ENCODE peak calls at places on chromosomes 7 and 10, in ten cellular contexts. A is RWPE2; G is sigmoid colon; K is H7; T is astrocyte of the cerebellum; W is CD8-positive, alpha-beta T cell; I is adipocyte; Q is choroid plexus epithelial cell; C is small intestine; M is fibroblast of lung. J is an unnamed sample.

GRCh38 chr7:123433665-123434064 is 100.7 kb downstream of the IQUB start:
- DNase-seq in A (no peak), Q (no peak), G (no peak), T (no peak), C (no peak), W (no peak), M (no peak), K (no peak), I (no peak), J (no peak)

GRCh38 chr10:102616071-102616770 is 28.1 kb upstream of the TRIM8 start:
- DNase-seq in T (no peak), G (peak), A (no peak), I (no peak), Q (no peak), M (no peak), C (peak), K (no peak), W (no peak), J (no peak)

GRCh38 chr10:65751218-65751617 is 1174.6 kb upstream of the LRRTM3 start:
- DNase-seq in I (no peak), A (no peak), Q (no peak), C (no peak), K (no peak), W (no peak), T (no peak), M (no peak), G (no peak), J (no peak)

GRCh38 chr10:104033966-104034365 is 51.7 kb downstream of the COL17A1 start:
- DNase-seq in C (no peak), I (no peak), M (no peak), W (no peak), Q (no peak), K (no peak), T (no peak), A (peak), G (no peak), J (no peak)

GRCh38 chr10:5776881-5777197 is 36.4 kb downstream of the GDI2 start:
- DNase-seq in C (no peak), A (no peak), I (peak), M (peak), G (no peak), T (peak), Q (peak), W (no peak), K (no peak), J (peak)

GRCh38 chr7:29622335-29623265 is 59.0 kb downstream of the PRR15 start:
- DNase-seq in Q (peak), T (peak), G (no peak), C (no peak), M (peak), A (peak), W (no peak), K (no peak), I (peak), J (peak)

GRCh38 chr10:71476249-71477011 is 79.7 kb downstream of the CDH23 start:
- DNase-seq in I (no peak), A (no peak), W (no peak), M (no peak), Q (no peak), K (no peak), C (no peak), G (peak), T (no peak), J (peak)

GRCh38 chr10:88800152-88801125 is 2.1 kb upstream of the LIPM start:
- DNase-seq in K (no peak), W (no peak), M (peak), T (no peak), C (no peak), G (no peak), A (no peak), I (peak), Q (peak), J (peak)

GRCh38 chr10:43427166-43427825 is 9.6 kb upstream of the ZNF487 start:
- DNase-seq in W (no peak), Q (no peak), A (no peak), K (no peak), I (no peak), T (no peak), M (no peak), C (no peak), G (peak), J (no peak)

GRCh38 chr10:95297402-95297801 is 6.6 kb upstream of the PDLIM1 start:
- DNase-seq in W (no peak), M (no peak), Q (no peak), I (no peak), G (no peak), C (no peak), A (no peak), T (no peak), K (no peak), J (no peak)

GRCh38 chr10:50346947-50347346 is 95.6 kb upstream of the ASAH2 start:
- DNase-seq in Q (no peak), G (no peak), T (no peak), I (no peak), W (no peak), A (no peak), M (no peak), K (no peak), C (no peak), J (no peak)

DNA sequence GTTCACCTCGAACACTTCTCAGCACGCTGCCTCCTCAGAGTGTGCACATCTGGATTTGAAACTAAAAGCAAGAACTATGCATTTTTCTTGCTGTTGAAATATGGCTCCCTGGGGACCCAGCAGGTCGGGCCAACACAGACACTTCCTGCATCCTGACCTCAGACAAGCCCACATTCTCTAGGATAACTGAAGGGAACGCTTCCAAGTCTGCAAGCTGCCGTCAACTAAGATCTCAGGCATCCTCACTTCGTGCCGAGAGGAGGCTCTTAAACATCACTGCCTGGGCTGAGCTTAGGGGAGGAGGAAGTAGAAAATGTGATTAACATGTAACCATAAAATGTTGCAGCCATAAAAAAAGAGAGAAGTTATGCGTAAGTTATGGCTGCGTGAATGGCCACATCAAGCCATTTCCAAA is 65.5 kb downstream of the PYROXD2 start:
- DNase-seq in A (no peak), W (no peak), T (peak), C (no peak), Q (peak), M (peak), I (peak), G (peak), K (no peak), J (peak)
- H3K4me3 ChIP-seq in A (no peak), W (no peak), T (no peak), C (no peak), Q (no peak), M (no peak), I (no peak), G (no peak), K (no peak), J (no peak)

GRCh38 chr7:50287121-50287520 is 17.4 kb upstream of the IKZF1 start:
- DNase-seq in A (no peak), M (no peak), T (no peak), W (no peak), G (no peak), C (no peak), K (no peak), Q (no peak), I (no peak), J (no peak)
- H3K4me3 ChIP-seq in A (no peak), M (no peak), T (no peak), W (no peak), G (no peak), C (no peak), K (no peak), Q (no peak), I (no peak), J (no peak)

DNA sequence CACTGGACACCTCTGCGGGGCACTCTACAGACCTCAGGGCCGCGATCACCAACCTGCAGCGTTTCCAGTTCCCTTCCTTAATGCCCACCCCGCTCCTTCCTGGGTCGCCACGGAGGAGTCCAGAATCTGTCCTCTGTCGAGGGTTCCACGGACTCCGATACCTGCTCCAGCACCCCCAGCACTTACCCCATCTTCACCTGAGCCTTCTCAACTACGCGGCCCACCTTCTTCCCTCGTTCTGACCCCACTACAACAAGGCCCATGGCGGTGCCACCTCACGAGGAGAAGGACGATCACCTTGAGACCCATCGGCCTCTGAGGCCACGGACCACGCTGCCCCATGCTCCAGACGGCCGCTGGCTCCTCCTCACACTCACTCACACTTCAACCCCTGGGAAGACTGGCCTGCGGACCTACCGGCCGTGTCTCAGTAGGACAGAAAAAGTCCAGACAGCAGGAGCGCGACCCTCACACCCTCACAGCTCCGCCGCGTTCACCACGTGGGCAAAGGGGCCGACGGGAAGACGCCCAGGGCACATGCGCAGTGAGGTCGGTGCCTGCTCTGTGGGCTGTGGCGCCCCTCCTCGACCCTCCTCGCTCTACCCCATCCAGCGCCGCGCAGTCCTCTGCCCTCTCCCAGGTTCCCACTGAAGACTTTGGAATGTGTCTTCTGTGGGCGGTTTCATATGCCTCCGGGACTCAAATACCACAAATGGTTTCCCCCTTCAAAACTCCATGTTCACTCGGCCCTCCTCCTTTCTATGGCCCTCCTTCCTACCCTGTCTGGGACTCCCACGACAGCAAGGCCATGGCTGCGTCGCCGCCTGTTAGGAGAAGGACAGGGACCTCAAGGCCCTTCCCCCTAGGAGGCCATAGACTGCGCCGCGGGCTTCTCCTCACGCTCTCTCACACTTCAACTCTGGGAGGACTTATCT is 193.9 kb upstream of the PHF14 start:
- DNase-seq in C (no peak), G (no peak), T (no peak), Q (no peak), W (no peak), A (peak), I (no peak), M (no peak), K (no peak), J (no peak)
- H3K4me3 ChIP-seq in C (no peak), G (no peak), T (no peak), Q (no peak), W (no peak), A (no peak), I (no peak), M (no peak), K (no peak), J (no peak)

GRCh38 chr7:86647340-86648094 is 3.8 kb downstream of the GRM3 start:
- DNase-seq in C (no peak), T (no peak), I (no peak), Q (no peak), A (no peak), G (no peak), M (no peak), K (no peak), W (no peak), J (no peak)

GRCh38 chr7:86645676-86646276 is 2.1 kb downstream of the GRM3 start:
- DNase-seq in T (no peak), C (no peak), G (no peak), Q (no peak), A (no peak), M (no peak), K (no peak), I (no peak), W (no peak), J (no peak)

GRCh38 chr7:86644282-86645173 is 819 bp downstream of the GRM3 start:
- DNase-seq in M (no peak), G (peak), C (no peak), Q (no peak), K (peak), A (no peak), W (no peak), I (no peak), T (no peak), J (no peak)

GRCh38 chr7:86645174-86645566 is 1.5 kb downstream of the GRM3 start:
- DNase-seq in A (no peak), W (no peak), C (no peak), G (no peak), Q (no peak), K (peak), I (no peak), T (no peak), M (no peak), J (no peak)

GRCh38 chr7:86643478-86644281 is at the start of gene GRM3:
- DNase-seq in K (peak), M (peak), W (no peak), G (no peak), A (no peak), I (no peak), C (no peak), Q (no peak), T (no peak), J (no peak)
- H3K4me3 ChIP-seq in K (peak), M (peak), W (no peak), G (peak), A (no peak), I (peak), C (no peak), Q (no peak), T (peak), J (no peak)

GRCh38 chr10:100743626-100744135 is 1.7 kb upstream of the PAX2 start:
- DNase-seq in G (peak), A (no peak), K (peak), M (peak), C (peak), T (no peak), W (peak), Q (peak), I (peak), J (peak)

GRCh38 chr10:100745882-100746412 is 565 bp downstream of the PAX2 start:
- DNase-seq in T (no peak), I (no peak), M (no peak), G (peak), K (peak), Q (no peak), A (no peak), W (no peak), C (no peak), J (no peak)

GRCh38 chr10:100744136-100744979 is 1.0 kb upstream of the PAX2 start:
- DNase-seq in C (no peak), G (peak), Q (no peak), A (no peak), K (peak), M (no peak), T (no peak), W (no peak), I (no peak), J (no peak)

GRCh38 chr10:100746413-100746931 is 1.1 kb downstream of the PAX2 start:
- DNase-seq in A (no peak), Q (no peak), G (peak), T (no peak), K (no peak), I (no peak), C (no peak), W (no peak), M (no peak), J (no peak)

DNA sequence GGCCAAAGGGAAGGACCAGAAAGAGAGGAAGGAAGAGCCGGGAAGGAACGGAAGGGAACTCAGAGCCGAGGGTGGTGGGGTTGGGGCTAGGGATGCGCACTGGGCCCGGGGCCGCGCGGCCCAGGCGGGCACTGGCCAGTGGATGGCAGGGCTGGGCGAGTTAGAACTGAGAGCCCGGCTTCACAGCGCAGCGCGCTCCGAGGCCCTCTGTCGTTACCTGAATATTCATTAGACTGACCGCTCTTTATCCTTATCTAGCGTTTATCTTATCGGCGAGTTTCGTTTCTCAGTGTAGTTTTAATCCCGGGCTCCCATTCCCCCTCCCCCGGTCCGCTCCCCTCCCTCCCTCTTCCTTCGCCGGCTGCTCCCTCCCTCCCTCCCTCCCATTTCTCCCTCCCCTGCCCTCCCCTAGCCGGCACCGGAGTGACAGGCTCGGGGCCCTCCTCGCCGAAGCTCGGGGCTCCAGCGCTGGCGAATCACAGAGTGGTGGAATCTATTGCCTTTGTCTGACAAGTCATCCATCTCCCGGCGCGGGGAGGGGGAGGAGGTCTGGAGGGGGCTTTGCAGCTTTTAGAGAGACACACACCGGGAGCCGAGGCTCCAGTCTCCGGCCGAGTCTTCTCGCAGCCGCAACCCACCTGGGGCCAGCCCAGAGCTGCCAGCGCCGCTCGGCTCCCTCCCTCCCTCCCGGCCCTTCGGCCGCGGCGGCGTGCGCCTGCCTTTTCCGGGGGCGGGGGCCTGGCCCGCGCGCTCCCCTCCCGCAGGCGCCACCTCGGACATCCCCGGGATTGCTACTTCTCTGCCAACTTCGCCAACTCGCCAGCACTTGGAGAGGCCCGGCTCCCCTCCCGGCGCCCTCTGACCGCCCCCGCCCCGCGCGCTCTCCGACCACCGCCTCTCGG is at the start of gene PAX2:
- DNase-seq in A (no peak), M (no peak), C (no peak), G (peak), I (peak), Q (no peak), T (no peak), K (peak), W (no peak), J (no peak)
- H3K4me3 ChIP-seq in A (peak), M (no peak), C (no peak), G (peak), I (no peak), Q (no peak), T (no peak), K (peak), W (no peak), J (no peak)

DNA sequence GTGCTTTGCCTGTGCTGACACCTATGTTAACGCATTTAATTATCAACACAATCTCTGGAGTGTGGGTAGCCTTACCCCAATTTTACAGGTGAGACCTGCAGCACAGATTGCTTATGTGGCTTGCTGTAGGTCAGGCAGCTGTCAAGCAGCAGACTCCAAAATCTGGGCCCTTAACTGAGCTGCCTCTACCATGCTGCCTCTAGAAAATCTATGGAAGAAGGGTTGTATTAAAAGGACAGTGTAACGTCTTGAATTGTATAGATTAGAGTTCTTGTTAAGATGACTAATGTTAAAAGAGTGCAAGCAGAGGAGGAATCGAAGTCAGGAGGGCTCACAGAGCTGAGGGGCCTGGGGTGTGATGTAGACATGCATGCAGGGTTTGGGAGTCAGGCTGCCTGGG is 1.2 kb upstream of the PON3 start:
- DNase-seq in G (no peak), I (no peak), T (no peak), W (no peak), M (no peak), A (no peak), K (no peak), Q (peak), C (no peak), J (no peak)
- H3K4me3 ChIP-seq in G (no peak), I (no peak), T (no peak), W (no peak), M (no peak), A (no peak), K (no peak), Q (no peak), C (no peak), J (no peak)

J was measured in fibroblast of mammary gland.